ENCODE peak calls at places on chromosomes 5 and 9, in eight cellular contexts. Z, B, K, C, V, S, Y and P are unnamed samples.
A peak's percentile ranks its signal among the peaks of the same experiment; 100 is the strongest.

GRCh38 chr9:126164796-126165525 is 161.7 kb upstream of the MVB12B start:
- DNase-seq in V (no peak), B (no peak), Y (no peak), S (no peak), K (no peak), C (no peak), Z (no peak), P (no peak)

GRCh38 chr9:132319421-132320110 is 35.2 kb downstream of the SETX start:
- DNase-seq in B (no peak), Y (peak; percentile 62), Z (no peak), V (no peak), S (no peak), C (no peak), K (no peak), P (peak; percentile 74)

GRCh38 chr9:22813520-22813919 is 366.9 kb downstream of the DMRTA1 start:
- DNase-seq in V (peak; percentile 10), Y (no peak), K (no peak), S (no peak), Z (no peak), B (no peak), C (peak; percentile 43), P (peak; percentile 0)

GRCh38 chr9:116549061-116549664 is 137.9 kb upstream of the TRIM32 start:
- DNase-seq in S (peak; percentile 91), C (peak; percentile 96), V (no peak), B (peak; percentile 78), Z (peak; percentile 83), Y (peak; percentile 96), K (peak; percentile 92), P (peak; percentile 97)

GRCh38 chr5:121251954-121252353 is 599.7 kb upstream of the FTMT start:
- DNase-seq in B (no peak), Y (peak; percentile 64), C (no peak), Z (no peak), V (no peak), S (no peak), K (no peak), P (peak; percentile 81)

GRCh38 chr5:10856646-10857332 is 95.8 kb upstream of the DAP start:
- DNase-seq in V (peak; percentile 86), C (peak; percentile 86), B (peak; percentile 38), S (no peak), Z (no peak), K (no peak), Y (peak; percentile 43), P (peak; percentile 37)

GRCh38 chr5:154697335-154697734 is 57.8 kb upstream of the LARP1 start:
- DNase-seq in Y (no peak), Z (no peak), V (no peak), K (no peak), S (no peak), C (peak; percentile 12), B (no peak), P (no peak)

GRCh38 chr5:68554566-68555279 is 339.2 kb downstream of the PIK3R1 start:
- DNase-seq in Y (peak; percentile 93), B (peak; percentile 29), C (peak; percentile 89), V (peak; percentile 34), Z (peak; percentile 87), K (peak; percentile 69), S (peak; percentile 89), P (peak; percentile 88)

GRCh38 chr5:178279723-178280438 is 47.3 kb upstream of the PHYKPL start:
- DNase-seq in K (peak; percentile 94), Z (peak; percentile 71), C (peak; percentile 73), V (peak; percentile 75), B (peak; percentile 87), Y (peak; percentile 86), S (peak; percentile 93), P (peak; percentile 81)

GRCh38 chr5:173802670-173803165 is 85.4 kb upstream of the CPEB4 start:
- DNase-seq in B (peak; percentile 36), S (peak; percentile 91), V (no peak), Y (peak; percentile 75), C (peak; percentile 61), K (peak; percentile 67), Z (peak; percentile 64), P (peak; percentile 85)

GRCh38 chr9:4829956-4830355 is 37.2 kb downstream of the RCL1 start:
- DNase-seq in Z (no peak), Y (no peak), V (no peak), C (peak; percentile 9), B (no peak), K (no peak), S (no peak), P (no peak)

GRCh38 chr9:132099184-132099583 is 19.5 kb upstream of the MED27 start:
- DNase-seq in V (no peak), Y (no peak), K (no peak), B (no peak), Z (no peak), S (no peak), C (no peak), P (no peak)

GRCh38 chr9:116494815-116495634 is 192.1 kb upstream of the TRIM32 start:
- DNase-seq in K (no peak), B (no peak), S (no peak), C (no peak), Z (no peak), Y (no peak), V (peak; percentile 52), P (no peak)

GRCh38 chr5:171692106-171692505 is 93.5 kb upstream of the SMIM23 start:
- DNase-seq in Y (no peak), S (no peak), Z (no peak), V (no peak), B (no peak), C (no peak), K (no peak), P (no peak)

GRCh38 chr5:93584531-93585053 is 1.6 kb downstream of the NR2F1 start:
- DNase-seq in K (peak; percentile 54), V (no peak), Z (no peak), B (no peak), Y (no peak), S (no peak), C (no peak), P (no peak)

GRCh38 chr9:131281119-131281965 is 5.0 kb upstream of the FAM78A start:
- DNase-seq in Z (no peak), S (no peak), K (peak; percentile 52), Y (no peak), B (no peak), C (no peak), V (no peak), P (no peak)

GRCh38 chr9:99137225-99137624 is 32.3 kb downstream of the TGFBR1 start:
- DNase-seq in S (no peak), C (no peak), Y (no peak), B (no peak), V (no peak), K (no peak), Z (no peak), P (no peak)

GRCh38 chr5:39518516-39518915 is 93.7 kb upstream of the DAB2 start:
- DNase-seq in Z (no peak), C (peak; percentile 99), V (no peak), K (no peak), Y (peak; percentile 90), B (no peak), S (no peak), P (peak; percentile 89)

GRCh38 chr9:98333703-98334582 is 78.5 kb upstream of the TBC1D2 start:
- DNase-seq in Y (peak; percentile 82), C (peak; percentile 92), K (no peak), S (no peak), V (no peak), Z (no peak), B (no peak), P (peak; percentile 91)

GRCh38 chr5:130836729-130837660 is 328.1 kb downstream of the HINT1 start:
- DNase-seq in Z (no peak), K (no peak), Y (peak; percentile 3), S (no peak), B (no peak), V (no peak), C (peak; percentile 0), P (peak; percentile 22)
- H3K4me3 ChIP-seq in Z (peak overlapping the region; percentile 7), K (peak overlapping the region; percentile 54), Y (no peak overlapping the region), S (peak overlapping the region; percentile 1), B (peak overlapping the region; percentile 47), V (no peak overlapping the region), C (peak overlapping the region; percentile 14), P (peak overlapping the region; percentile 44)

DNA sequence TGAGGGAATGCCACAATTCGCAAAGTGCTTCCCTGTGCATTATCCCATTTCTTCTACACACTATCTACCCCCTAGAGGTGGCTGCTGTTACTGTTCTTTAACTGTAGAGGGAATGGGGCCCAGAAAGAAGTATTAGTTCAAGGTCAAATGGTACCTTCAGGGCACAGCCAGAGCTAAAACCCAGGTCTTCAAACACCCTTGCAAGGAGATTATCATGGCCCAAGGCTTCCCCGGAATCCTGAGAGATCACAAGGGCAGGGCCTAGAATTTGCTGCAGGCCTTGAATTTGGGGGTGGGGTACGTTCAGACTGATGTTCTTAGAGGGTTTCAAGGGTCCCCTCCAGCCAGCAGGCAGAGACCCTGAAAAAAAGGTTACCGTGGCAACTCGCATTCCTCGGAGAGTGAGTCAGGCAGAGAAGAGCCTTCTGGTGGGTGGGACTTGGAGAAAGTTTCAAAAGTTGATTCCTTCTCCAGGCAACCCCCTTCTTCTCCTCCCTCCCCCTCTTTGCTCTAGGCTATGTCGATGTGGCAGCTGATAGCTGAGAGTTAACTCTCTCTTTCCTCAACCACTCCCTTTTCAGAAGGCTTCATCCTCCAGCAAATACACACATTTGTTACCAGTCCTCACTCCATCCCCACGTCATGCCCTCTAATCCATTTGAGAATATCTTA is 1.9 kb downstream of the SPARC start:
- DNase-seq in Z (peak; percentile 69), B (no peak), K (no peak), Y (peak; percentile 97), C (peak; percentile 97), V (no peak), S (no peak), P (peak; percentile 96)
- TF ChIP-seq CTCF in Z (no peak), B (peak; percentile 42), K (no peak), Y (peak; percentile 30), C (peak; percentile 60), V (no peak), S (no peak), P (peak; percentile 43)

GRCh38 chr5:75993638-75994037 is 89.5 kb upstream of the SV2C start:
- DNase-seq in B (no peak), K (no peak), V (no peak), Z (no peak), C (no peak), S (no peak), Y (no peak), P (no peak)

GRCh38 chr5:75992677-75993582 is 90.3 kb upstream of the SV2C start:
- DNase-seq in V (no peak), Y (no peak), B (no peak), S (no peak), K (no peak), Z (no peak), C (no peak), P (no peak)
- H3K4me3 ChIP-seq in V (no peak overlapping the region), Y (no peak overlapping the region), B (no peak overlapping the region), S (no peak overlapping the region), K (no peak overlapping the region), Z (no peak overlapping the region), C (no peak overlapping the region), P (no peak overlapping the region)

DNA sequence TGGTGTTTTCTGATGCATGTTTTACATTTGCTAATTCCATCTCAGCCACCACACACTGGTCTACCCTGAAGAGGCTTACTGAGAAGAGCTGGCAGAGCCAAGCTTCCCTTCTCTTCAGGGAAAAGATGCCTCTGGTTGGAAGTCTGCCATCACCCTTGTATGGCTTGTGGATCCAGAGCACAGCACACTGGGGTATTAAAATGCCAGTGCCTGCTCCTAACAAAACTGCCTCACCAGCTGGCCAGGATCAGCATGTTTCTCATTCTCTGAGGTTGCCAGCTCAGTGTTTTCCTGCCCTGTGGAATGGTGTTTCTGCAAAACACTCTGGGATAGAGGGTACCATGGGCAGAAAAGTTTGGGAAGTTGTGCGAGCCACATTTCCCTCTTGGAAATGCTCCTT is 31.6 kb upstream of the ZNF618 start:
- DNase-seq in S (no peak), K (no peak), Y (peak; percentile 14), C (peak; percentile 13), Z (no peak), V (no peak), B (no peak), P (no peak)
- TF ChIP-seq CTCF in S (no peak), K (no peak), Y (no peak), C (no peak), Z (no peak), V (no peak), B (no peak), P (no peak)